ENCODE peak calls at places on chromosomes 7 and 10, in ten cellular contexts. One of them, this sample, is unnamed.

GRCh38 chr10:49564461-49565009 is 25.6 kb upstream of the ERCC6 start:
- DNase-seq in fibroblast of the aortic adventitia: peak
- DNase-seq in RWPE1: no peak
- DNase-seq in progenitor cell of endocrine pancreas: no peak
- DNase-seq in WTC11: no peak
- DNase-seq in left ventricle myocardium inferior: no peak
- DNase-seq in activated CD8-positive, alpha-beta T cell treated with anti-CD3 and anti-CD28 coated beads for 36 hours: no peak
- DNase-seq in ovary: no peak
- DNase-seq in mesothelial cell of epicardium: no peak
- DNase-seq in heart right ventricle: no peak
- DNase-seq in this sample: no peak

GRCh38 chr10:29886299-29886698 is 173.1 kb downstream of the JCAD start:
- DNase-seq in RWPE1: no peak
- DNase-seq in ovary: no peak
- DNase-seq in activated CD8-positive, alpha-beta T cell treated with anti-CD3 and anti-CD28 coated beads for 36 hours: no peak
- DNase-seq in WTC11: no peak
- DNase-seq in left ventricle myocardium inferior: no peak
- DNase-seq in fibroblast of the aortic adventitia: no peak
- DNase-seq in mesothelial cell of epicardium: no peak
- DNase-seq in progenitor cell of endocrine pancreas: no peak
- DNase-seq in heart right ventricle: no peak
- DNase-seq in this sample: no peak

GRCh38 chr10:102643346-102644065 is 773 bp upstream of the TRIM8 start:
- DNase-seq in mesothelial cell of epicardium: peak
- DNase-seq in activated CD8-positive, alpha-beta T cell treated with anti-CD3 and anti-CD28 coated beads for 36 hours: peak
- DNase-seq in ovary: peak
- DNase-seq in heart right ventricle: peak
- DNase-seq in WTC11: peak
- DNase-seq in fibroblast of the aortic adventitia: peak
- DNase-seq in RWPE1: peak
- DNase-seq in progenitor cell of endocrine pancreas: peak
- DNase-seq in left ventricle myocardium inferior: peak
- DNase-seq in this sample: peak

GRCh38 chr10:26869528-26869927 is 8.8 kb upstream of the ABI1 start:
- DNase-seq in WTC11: no peak
- DNase-seq in left ventricle myocardium inferior: no peak
- DNase-seq in ovary: no peak
- DNase-seq in heart right ventricle: no peak
- DNase-seq in mesothelial cell of epicardium: no peak
- DNase-seq in RWPE1: peak
- DNase-seq in activated CD8-positive, alpha-beta T cell treated with anti-CD3 and anti-CD28 coated beads for 36 hours: peak
- DNase-seq in progenitor cell of endocrine pancreas: no peak
- DNase-seq in fibroblast of the aortic adventitia: peak
- DNase-seq in this sample: no peak

GRCh38 chr7:157694389-157694665 is 357.5 kb downstream of the DNAJB6 start:
- DNase-seq in RWPE1: no peak
- DNase-seq in mesothelial cell of epicardium: no peak
- DNase-seq in WTC11: peak
- DNase-seq in ovary: no peak
- DNase-seq in fibroblast of the aortic adventitia: no peak
- DNase-seq in activated CD8-positive, alpha-beta T cell treated with anti-CD3 and anti-CD28 coated beads for 36 hours: no peak
- DNase-seq in heart right ventricle: no peak
- DNase-seq in progenitor cell of endocrine pancreas: no peak
- DNase-seq in left ventricle myocardium inferior: no peak
- DNase-seq in this sample: no peak

GRCh38 chr10:61294131-61294530 is 159.1 kb downstream of the TMEM26 start:
- DNase-seq in WTC11: no peak
- DNase-seq in left ventricle myocardium inferior: no peak
- DNase-seq in mesothelial cell of epicardium: no peak
- DNase-seq in activated CD8-positive, alpha-beta T cell treated with anti-CD3 and anti-CD28 coated beads for 36 hours: no peak
- DNase-seq in heart right ventricle: no peak
- DNase-seq in ovary: no peak
- DNase-seq in RWPE1: no peak
- DNase-seq in progenitor cell of endocrine pancreas: no peak
- DNase-seq in fibroblast of the aortic adventitia: no peak
- DNase-seq in this sample: no peak

GRCh38 chr7:139871276-139871675 is 42.2 kb downstream of the TBXAS1 start:
- DNase-seq in left ventricle myocardium inferior: no peak
- DNase-seq in activated CD8-positive, alpha-beta T cell treated with anti-CD3 and anti-CD28 coated beads for 36 hours: no peak
- DNase-seq in RWPE1: no peak
- DNase-seq in heart right ventricle: no peak
- DNase-seq in ovary: no peak
- DNase-seq in fibroblast of the aortic adventitia: peak
- DNase-seq in WTC11: no peak
- DNase-seq in mesothelial cell of epicardium: no peak
- DNase-seq in progenitor cell of endocrine pancreas: no peak
- DNase-seq in this sample: no peak

GRCh38 chr7:73560035-73560835 is 2.7 kb upstream of the BCL7B start:
- DNase-seq in WTC11: no peak
- DNase-seq in progenitor cell of endocrine pancreas: no peak
- DNase-seq in activated CD8-positive, alpha-beta T cell treated with anti-CD3 and anti-CD28 coated beads for 36 hours: peak
- DNase-seq in heart right ventricle: no peak
- DNase-seq in left ventricle myocardium inferior: no peak
- DNase-seq in ovary: no peak
- DNase-seq in mesothelial cell of epicardium: no peak
- DNase-seq in RWPE1: peak
- DNase-seq in fibroblast of the aortic adventitia: peak
- DNase-seq in this sample: no peak

GRCh38 chr10:98308602-98309365 is 40.8 kb upstream of the LOXL4 start:
- DNase-seq in RWPE1: no peak
- DNase-seq in progenitor cell of endocrine pancreas: no peak
- DNase-seq in WTC11: no peak
- DNase-seq in ovary: no peak
- DNase-seq in fibroblast of the aortic adventitia: no peak
- DNase-seq in mesothelial cell of epicardium: no peak
- DNase-seq in left ventricle myocardium inferior: no peak
- DNase-seq in heart right ventricle: no peak
- DNase-seq in activated CD8-positive, alpha-beta T cell treated with anti-CD3 and anti-CD28 coated beads for 36 hours: no peak
- DNase-seq in this sample: peak

GRCh38 chr7:92840309-92840708 is 3.9 kb upstream of the CDK6 start:
- DNase-seq in ovary: no peak
- DNase-seq in WTC11: no peak
- DNase-seq in progenitor cell of endocrine pancreas: no peak
- DNase-seq in mesothelial cell of epicardium: no peak
- DNase-seq in fibroblast of the aortic adventitia: no peak
- DNase-seq in left ventricle myocardium inferior: no peak
- DNase-seq in RWPE1: no peak
- DNase-seq in heart right ventricle: no peak
- DNase-seq in activated CD8-positive, alpha-beta T cell treated with anti-CD3 and anti-CD28 coated beads for 36 hours: no peak
- DNase-seq in this sample: no peak

GRCh38 chr7:31192996-31193395 is 140.9 kb downstream of the ADCYAP1R1 start:
- DNase-seq in WTC11: peak
- DNase-seq in heart right ventricle: peak
- DNase-seq in mesothelial cell of epicardium: peak
- DNase-seq in ovary: peak
- DNase-seq in fibroblast of the aortic adventitia: peak
- DNase-seq in progenitor cell of endocrine pancreas: peak
- DNase-seq in left ventricle myocardium inferior: peak
- DNase-seq in RWPE1: peak
- DNase-seq in activated CD8-positive, alpha-beta T cell treated with anti-CD3 and anti-CD28 coated beads for 36 hours: peak
- DNase-seq in this sample: peak

GRCh38 chr7:155645652-155646051 is 1.2 kb downstream of the RBM33 start:
- DNase-seq in heart right ventricle: no peak
- DNase-seq in WTC11: no peak
- DNase-seq in progenitor cell of endocrine pancreas: no peak
- DNase-seq in ovary: no peak
- DNase-seq in RWPE1: no peak
- DNase-seq in fibroblast of the aortic adventitia: peak
- DNase-seq in mesothelial cell of epicardium: no peak
- DNase-seq in left ventricle myocardium inferior: no peak
- DNase-seq in activated CD8-positive, alpha-beta T cell treated with anti-CD3 and anti-CD28 coated beads for 36 hours: no peak
- DNase-seq in this sample: no peak

GRCh38 chr7:69457912-69458491 is 140.3 kb upstream of the AUTS2 start:
- DNase-seq in heart right ventricle: peak
- DNase-seq in activated CD8-positive, alpha-beta T cell treated with anti-CD3 and anti-CD28 coated beads for 36 hours: no peak
- DNase-seq in mesothelial cell of epicardium: no peak
- DNase-seq in fibroblast of the aortic adventitia: peak
- DNase-seq in WTC11: peak
- DNase-seq in left ventricle myocardium inferior: peak
- DNase-seq in ovary: no peak
- DNase-seq in RWPE1: no peak
- DNase-seq in progenitor cell of endocrine pancreas: no peak
- DNase-seq in this sample: no peak

GRCh38 chr7:116228241-116228640 is 17.9 kb downstream of the TES start:
- DNase-seq in left ventricle myocardium inferior: no peak
- DNase-seq in RWPE1: no peak
- DNase-seq in ovary: no peak
- DNase-seq in heart right ventricle: no peak
- DNase-seq in mesothelial cell of epicardium: no peak
- DNase-seq in progenitor cell of endocrine pancreas: no peak
- DNase-seq in activated CD8-positive, alpha-beta T cell treated with anti-CD3 and anti-CD28 coated beads for 36 hours: no peak
- DNase-seq in WTC11: no peak
- DNase-seq in fibroblast of the aortic adventitia: peak
- DNase-seq in this sample: no peak

GRCh38 chr7:70766694-70767093 is 365.2 kb upstream of the GALNT17 start:
- DNase-seq in RWPE1: no peak
- DNase-seq in ovary: no peak
- DNase-seq in heart right ventricle: no peak
- DNase-seq in left ventricle myocardium inferior: no peak
- DNase-seq in progenitor cell of endocrine pancreas: no peak
- DNase-seq in WTC11: no peak
- DNase-seq in mesothelial cell of epicardium: no peak
- DNase-seq in activated CD8-positive, alpha-beta T cell treated with anti-CD3 and anti-CD28 coated beads for 36 hours: no peak
- DNase-seq in fibroblast of the aortic adventitia: no peak
- DNase-seq in this sample: no peak

GRCh38 chr7:149238051-149238450 is 1.4 kb upstream of the ZNF212 start:
- DNase-seq in progenitor cell of endocrine pancreas: no peak
- DNase-seq in WTC11: no peak
- DNase-seq in ovary: no peak
- DNase-seq in RWPE1: peak
- DNase-seq in left ventricle myocardium inferior: no peak
- DNase-seq in heart right ventricle: no peak
- DNase-seq in activated CD8-positive, alpha-beta T cell treated with anti-CD3 and anti-CD28 coated beads for 36 hours: no peak
- DNase-seq in fibroblast of the aortic adventitia: no peak
- DNase-seq in mesothelial cell of epicardium: no peak
- DNase-seq in this sample: no peak

GRCh38 chr10:77970869-77971803 is 44.6 kb upstream of the DLG5 start:
- DNase-seq in ovary: peak
- DNase-seq in WTC11: no peak
- DNase-seq in heart right ventricle: peak
- DNase-seq in left ventricle myocardium inferior: peak
- DNase-seq in mesothelial cell of epicardium: no peak
- DNase-seq in fibroblast of the aortic adventitia: peak
- DNase-seq in RWPE1: peak
- DNase-seq in progenitor cell of endocrine pancreas: no peak
- DNase-seq in activated CD8-positive, alpha-beta T cell treated with anti-CD3 and anti-CD28 coated beads for 36 hours: peak
- DNase-seq in this sample: no peak

GRCh38 chr7:16026253-16027020 is 340.0 kb upstream of the MEOX2 start:
- DNase-seq in activated CD8-positive, alpha-beta T cell treated with anti-CD3 and anti-CD28 coated beads for 36 hours: no peak
- DNase-seq in WTC11: no peak
- DNase-seq in heart right ventricle: peak
- DNase-seq in ovary: no peak
- DNase-seq in left ventricle myocardium inferior: peak
- DNase-seq in RWPE1: no peak
- DNase-seq in mesothelial cell of epicardium: no peak
- DNase-seq in progenitor cell of endocrine pancreas: no peak
- DNase-seq in fibroblast of the aortic adventitia: peak
- DNase-seq in this sample: no peak

GRCh38 chr10:93173867-93174845 is 100.5 kb downstream of the CYP26A1 start:
- DNase-seq in mesothelial cell of epicardium: no peak
- DNase-seq in fibroblast of the aortic adventitia: no peak
- DNase-seq in left ventricle myocardium inferior: no peak
- DNase-seq in heart right ventricle: no peak
- DNase-seq in ovary: no peak
- DNase-seq in WTC11: no peak
- DNase-seq in RWPE1: no peak
- DNase-seq in activated CD8-positive, alpha-beta T cell treated with anti-CD3 and anti-CD28 coated beads for 36 hours: no peak
- DNase-seq in progenitor cell of endocrine pancreas: no peak
- DNase-seq in this sample: no peak

GRCh38 chr10:51092402-51092801 is 18.1 kb downstream of the PRKG1 start:
- DNase-seq in mesothelial cell of epicardium: no peak
- DNase-seq in ovary: peak
- DNase-seq in progenitor cell of endocrine pancreas: no peak
- DNase-seq in RWPE1: no peak
- DNase-seq in heart right ventricle: peak
- DNase-seq in activated CD8-positive, alpha-beta T cell treated with anti-CD3 and anti-CD28 coated beads for 36 hours: no peak
- DNase-seq in fibroblast of the aortic adventitia: peak
- DNase-seq in WTC11: no peak
- DNase-seq in left ventricle myocardium inferior: peak
- DNase-seq in this sample: no peak

GRCh38 chr10:118484152-118484871 is 111.1 kb downstream of the PRLHR start:
- DNase-seq in progenitor cell of endocrine pancreas: no peak
- DNase-seq in left ventricle myocardium inferior: no peak
- DNase-seq in ovary: no peak
- DNase-seq in fibroblast of the aortic adventitia: no peak
- DNase-seq in heart right ventricle: no peak
- DNase-seq in mesothelial cell of epicardium: no peak
- DNase-seq in RWPE1: no peak
- DNase-seq in activated CD8-positive, alpha-beta T cell treated with anti-CD3 and anti-CD28 coated beads for 36 hours: no peak
- DNase-seq in WTC11: no peak
- DNase-seq in this sample: no peak
- TF ChIP-seq CTCF in progenitor cell of endocrine pancreas: no peak
- TF ChIP-seq CTCF in left ventricle myocardium inferior: no peak
- TF ChIP-seq CTCF in ovary: no peak
- TF ChIP-seq CTCF in fibroblast of the aortic adventitia: no peak
- TF ChIP-seq CTCF in heart right ventricle: no peak
- TF ChIP-seq CTCF in mesothelial cell of epicardium: no peak
- TF ChIP-seq CTCF in RWPE1: no peak
- TF ChIP-seq CTCF in activated CD8-positive, alpha-beta T cell treated with anti-CD3 and anti-CD28 coated beads for 36 hours: no peak
- TF ChIP-seq CTCF in WTC11: no peak
- TF ChIP-seq CTCF in this sample: no peak

GRCh38 chr7:97818066-97818663 is 54.0 kb downstream of the ASNS start:
- DNase-seq in fibroblast of the aortic adventitia: no peak
- DNase-seq in activated CD8-positive, alpha-beta T cell treated with anti-CD3 and anti-CD28 coated beads for 36 hours: no peak
- DNase-seq in mesothelial cell of epicardium: no peak
- DNase-seq in ovary: no peak
- DNase-seq in heart right ventricle: no peak
- DNase-seq in WTC11: no peak
- DNase-seq in left ventricle myocardium inferior: no peak
- DNase-seq in progenitor cell of endocrine pancreas: no peak
- DNase-seq in RWPE1: no peak
- DNase-seq in this sample: no peak

GRCh38 chr7:97819161-97819560 is 53.0 kb downstream of the ASNS start:
- DNase-seq in RWPE1: no peak
- DNase-seq in progenitor cell of endocrine pancreas: no peak
- DNase-seq in fibroblast of the aortic adventitia: no peak
- DNase-seq in WTC11: no peak
- DNase-seq in activated CD8-positive, alpha-beta T cell treated with anti-CD3 and anti-CD28 coated beads for 36 hours: no peak
- DNase-seq in left ventricle myocardium inferior: no peak
- DNase-seq in mesothelial cell of epicardium: no peak
- DNase-seq in ovary: no peak
- DNase-seq in heart right ventricle: no peak
- DNase-seq in this sample: no peak
- TF ChIP-seq CTCF in RWPE1: peak
- TF ChIP-seq CTCF in progenitor cell of endocrine pancreas: no peak
- TF ChIP-seq CTCF in fibroblast of the aortic adventitia: no peak
- TF ChIP-seq CTCF in WTC11: no peak
- TF ChIP-seq CTCF in activated CD8-positive, alpha-beta T cell treated with anti-CD3 and anti-CD28 coated beads for 36 hours: no peak
- TF ChIP-seq CTCF in left ventricle myocardium inferior: no peak
- TF ChIP-seq CTCF in mesothelial cell of epicardium: no peak
- TF ChIP-seq CTCF in ovary: no peak
- TF ChIP-seq CTCF in heart right ventricle: no peak
- TF ChIP-seq CTCF in this sample: no peak

GRCh38 chr10:3781458-3782098 is 3.4 kb downstream of the KLF6 start:
- DNase-seq in mesothelial cell of epicardium: no peak
- DNase-seq in WTC11: peak
- DNase-seq in RWPE1: no peak
- DNase-seq in ovary: peak
- DNase-seq in activated CD8-positive, alpha-beta T cell treated with anti-CD3 and anti-CD28 coated beads for 36 hours: peak
- DNase-seq in fibroblast of the aortic adventitia: peak
- DNase-seq in left ventricle myocardium inferior: peak
- DNase-seq in progenitor cell of endocrine pancreas: no peak
- DNase-seq in heart right ventricle: peak
- DNase-seq in this sample: no peak
- TF ChIP-seq CTCF in mesothelial cell of epicardium: no peak
- TF ChIP-seq CTCF in WTC11: no peak
- TF ChIP-seq CTCF in RWPE1: peak
- TF ChIP-seq CTCF in ovary: no peak
- TF ChIP-seq CTCF in activated CD8-positive, alpha-beta T cell treated with anti-CD3 and anti-CD28 coated beads for 36 hours: peak
- TF ChIP-seq CTCF in fibroblast of the aortic adventitia: peak
- TF ChIP-seq CTCF in left ventricle myocardium inferior: peak
- TF ChIP-seq CTCF in progenitor cell of endocrine pancreas: peak
- TF ChIP-seq CTCF in heart right ventricle: peak
- TF ChIP-seq CTCF in this sample: no peak

GRCh38 chr10:33981301-33981700 is 646.8 kb upstream of the NRP1 start:
- DNase-seq in progenitor cell of endocrine pancreas: no peak
- DNase-seq in WTC11: no peak
- DNase-seq in activated CD8-positive, alpha-beta T cell treated with anti-CD3 and anti-CD28 coated beads for 36 hours: no peak
- DNase-seq in fibroblast of the aortic adventitia: no peak
- DNase-seq in RWPE1: no peak
- DNase-seq in mesothelial cell of epicardium: no peak
- DNase-seq in ovary: no peak
- DNase-seq in left ventricle myocardium inferior: no peak
- DNase-seq in heart right ventricle: no peak
- DNase-seq in this sample: no peak
- TF ChIP-seq CTCF in progenitor cell of endocrine pancreas: no peak
- TF ChIP-seq CTCF in WTC11: no peak
- TF ChIP-seq CTCF in activated CD8-positive, alpha-beta T cell treated with anti-CD3 and anti-CD28 coated beads for 36 hours: no peak
- TF ChIP-seq CTCF in fibroblast of the aortic adventitia: no peak
- TF ChIP-seq CTCF in RWPE1: no peak
- TF ChIP-seq CTCF in mesothelial cell of epicardium: no peak
- TF ChIP-seq CTCF in ovary: no peak
- TF ChIP-seq CTCF in left ventricle myocardium inferior: no peak
- TF ChIP-seq CTCF in heart right ventricle: no peak
- TF ChIP-seq CTCF in this sample: no peak